ENCODE peak calls at places on chromosome 17, in five cellular contexts. C, S, I, O and L are unnamed samples.

GRCh38 chr17:3659541-3660111 is 8.8 kb downstream of the TAX1BP3 start:
- DNase-seq in O (peak), C (no peak), S (no peak), I (no peak), L (peak)

GRCh38 chr17:50842506-50843149 is 7.2 kb downstream of the WFIKKN2 start:
- DNase-seq in S (no peak), C (no peak), O (no peak), I (no peak), L (no peak)

GRCh38 chr17:39863918-39864746 is at the start of gene IKZF3:
- DNase-seq in O (peak), C (peak), S (peak), I (peak), L (no peak)

GRCh38 chr17:14575349-14575966 is 274.6 kb downstream of the HS3ST3B1 start:
- DNase-seq in C (no peak), I (no peak), O (peak), S (no peak), L (no peak)

GRCh38 chr17:2214047-2214717 is 89.4 kb downstream of the SMG6 start:
- DNase-seq in I (no peak), O (peak), S (no peak), C (peak), L (peak)

GRCh38 chr17:66306413-66306812 is 4.0 kb downstream of the PRKCA start:
- DNase-seq in O (no peak), S (no peak), I (no peak), C (no peak), L (no peak)

GRCh38 chr17:75845058-75845711 is 981 bp upstream of the UNC13D start:
- DNase-seq in I (peak), C (no peak), O (peak), S (peak), L (no peak)

GRCh38 chr17:50976951-50977472 is 110.9 kb upstream of the TOB1 start:
- DNase-seq in C (no peak), O (no peak), I (no peak), S (no peak), L (no peak)

GRCh38 chr17:48100160-48100559 is 1.1 kb downstream of the CBX1 start:
- DNase-seq in C (no peak), O (peak), S (no peak), I (no peak), L (no peak)

GRCh38 chr17:42179911-42180410 is 981 bp downstream of the KCNH4 start:
- DNase-seq in O (peak), I (no peak), C (no peak), S (no peak), L (no peak)

GRCh38 chr17:69401251-69401650 is 13.2 kb upstream of the MAP2K6 start:
- DNase-seq in S (no peak), O (no peak), I (no peak), C (no peak), L (no peak)

GRCh38 chr17:77287432-77288068 is 146.8 kb downstream of the SEC14L1 start:
- DNase-seq in S (no peak), O (peak), C (peak), I (no peak), L (peak)

GRCh38 chr17:81150379-81151038 is 14.8 kb upstream of the PVALEF start:
- DNase-seq in I (no peak), S (no peak), O (no peak), C (no peak), L (no peak)

GRCh38 chr17:30230596-30231125 is 4.8 kb downstream of the SLC6A4 start:
- DNase-seq in O (no peak), C (no peak), S (no peak), I (no peak), L (no peak)

GRCh38 chr17:1054656-1055055 is 57.7 kb downstream of the TIMM22 start:
- DNase-seq in O (no peak), C (no peak), S (no peak), I (no peak), L (no peak)

GRCh38 chr17:20275653-20276052 is 191.7 kb downstream of the LGALS9B start:
- DNase-seq in S (no peak), O (no peak), I (no peak), C (no peak), L (no peak)